ENCODE peak calls at places on chromosome 11, in ten cellular contexts. S is tibial artery, X is psoas muscle, B is pancreas, I is IMR-90, G is mesenchymal stem cell, U is mucosa of descending colon, E is prostate gland, D is A549, Z is tibial nerve. L is an unnamed sample.

GRCh38 chr11:124740277-124740882 is 638 bp downstream of the NRGN start:
- DNase-seq in Z (no peak), U (peak; percentile 30), D (peak; percentile 46), I (no peak), E (no peak), B (peak; percentile 33), S (no peak), X (no peak), G (no peak), L (peak; percentile 47)

GRCh38 chr11:33515347-33515746 is 185.3 kb downstream of the C11orf91 start:
- DNase-seq in U (no peak), S (no peak), B (no peak), E (no peak), G (no peak), Z (no peak), I (peak; percentile 76), X (peak; percentile 66), D (no peak), L (no peak)

GRCh38 chr11:130528301-130528651 is 79.8 kb downstream of the ADAMTS15 start:
- DNase-seq in Z (no peak), D (no peak), I (peak; percentile 44), B (no peak), S (no peak), U (no peak), E (no peak), G (peak; percentile 45), X (no peak), L (peak; percentile 93)

GRCh38 chr11:106178361-106178760 is 100.9 kb downstream of the AASDHPPT start:
- DNase-seq in G (peak; percentile 38), Z (no peak), S (no peak), X (no peak), I (no peak), E (no peak), B (no peak), D (no peak), U (no peak), L (no peak)

GRCh38 chr11:2742201-2742600 is 42.4 kb upstream of the KCNQ1OT1 start:
- DNase-seq in E (no peak), I (no peak), B (peak; percentile 14), X (peak; percentile 44), Z (no peak), D (no peak), G (no peak), U (no peak), S (no peak), L (no peak)

GRCh38 chr11:87859583-87859982 is 315.7 kb downstream of the RAB38 start:
- DNase-seq in G (no peak), Z (peak; percentile 15), S (no peak), E (no peak), U (no peak), D (no peak), X (no peak), B (no peak), I (no peak), L (peak; percentile 10)

GRCh38 chr11:103528046-103528445 is 418.8 kb downstream of the DYNC2H1 start:
- DNase-seq in E (no peak), Z (no peak), D (no peak), B (no peak), G (peak; percentile 24), I (no peak), S (no peak), X (no peak), U (no peak), L (no peak)

GRCh38 chr11:7527029-7527428 is 13.2 kb downstream of the PPFIBP2 start:
- DNase-seq in X (no peak), G (no peak), B (no peak), S (no peak), U (no peak), D (no peak), Z (no peak), E (no peak), I (no peak), L (no peak)

GRCh38 chr11:38089728-38090127 is 1491.7 kb upstream of the RAG2 start:
- DNase-seq in G (peak; percentile 63), D (no peak), B (no peak), I (no peak), S (no peak), X (no peak), U (no peak), E (no peak), Z (no peak), L (no peak)

GRCh38 chr11:441043-441417 is 781 bp downstream of the ANO9 start:
- DNase-seq in B (no peak), G (no peak), E (no peak), Z (no peak), I (no peak), S (no peak), D (no peak), X (peak; percentile 42), U (no peak), L (no peak)

GRCh38 chr11:75668508-75669297 is at the start of gene MAP6:
- DNase-seq in U (peak; percentile 31), E (no peak), S (no peak), Z (no peak), B (no peak), D (peak; percentile 21), X (peak; percentile 58), G (no peak), I (no peak), L (peak; percentile 24)

GRCh38 chr11:14455648-14456430 is 43.8 kb downstream of the COPB1 start:
- DNase-seq in G (no peak), S (no peak), U (no peak), B (no peak), X (no peak), Z (no peak), I (peak; percentile 66), E (no peak), D (no peak), L (no peak)

DNA sequence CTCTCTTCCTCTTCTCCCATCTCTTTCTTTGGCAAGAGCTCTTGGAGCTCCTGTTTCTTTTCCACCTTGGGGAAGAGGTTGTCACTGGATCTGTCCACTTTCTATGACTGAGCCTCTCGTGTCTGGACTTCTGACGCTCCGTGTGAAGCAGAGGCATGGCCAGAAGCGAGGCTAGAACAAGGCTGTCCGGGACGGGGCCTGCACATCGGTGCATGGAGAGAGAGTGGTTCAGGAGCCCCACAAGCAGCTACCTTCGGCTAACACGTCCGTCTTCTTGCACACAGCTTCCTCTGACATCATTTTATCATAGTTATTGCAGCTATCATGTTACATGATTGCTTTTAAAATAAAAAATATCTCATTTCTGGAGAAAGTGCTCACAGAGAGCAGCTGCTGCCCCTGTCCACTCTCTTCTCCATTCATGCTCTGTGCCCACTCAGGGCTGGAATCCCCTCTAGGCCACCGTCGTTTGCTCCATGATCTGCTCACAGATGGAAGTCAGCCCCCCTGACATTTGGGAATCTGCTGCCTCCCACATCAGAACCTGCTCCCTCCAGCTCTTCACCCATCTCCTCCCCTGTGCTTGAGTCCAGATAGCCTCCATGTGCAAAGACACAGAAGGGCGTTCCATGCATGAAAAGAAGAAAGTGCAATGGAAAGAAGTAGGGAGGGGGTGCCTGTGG is 308.4 kb downstream of the NTM start:
- DNase-seq in G (no peak), E (no peak), U (no peak), S (no peak), X (no peak), B (no peak), Z (no peak), D (no peak), I (no peak), L (no peak)
- H3K4me3 ChIP-seq in G (no peak overlapping the region), E (no peak overlapping the region), U (no peak overlapping the region), S (no peak overlapping the region), X (no peak overlapping the region), B (no peak overlapping the region), Z (no peak overlapping the region), D (no peak overlapping the region), I (no peak overlapping the region), L (no peak overlapping the region)

GRCh38 chr11:67275606-67276409 is 9.5 kb downstream of the GRK2 start:
- DNase-seq in I (no peak), D (no peak), B (peak; percentile 21), S (peak; percentile 16), X (peak; percentile 41), U (no peak), Z (no peak), G (no peak), E (no peak), L (peak; percentile 1)
- H3K4me1 ChIP-seq in I (peaks cover 24% of the 10 kb centered on the region), D (peaks cover 4% of the 10 kb centered on the region), B (no peaks in the 10 kb centered on the region), S (peaks cover 85% of the 10 kb centered on the region), X (peaks cover 74% of the 10 kb centered on the region), U (peaks cover 70% of the 10 kb centered on the region), Z (peaks cover 92% of the 10 kb centered on the region), G (peaks cover 43% of the 10 kb centered on the region), E (peaks cover 62% of the 10 kb centered on the region), L (peaks cover 82% of the 10 kb centered on the region)

GRCh38 chr11:82906931-82907330 is 5.4 kb downstream of the DDIAS start:
- DNase-seq in B (no peak), E (no peak), I (no peak), Z (no peak), D (no peak), X (no peak), U (no peak), S (no peak), G (no peak), L (no peak)
- H3K4me3 ChIP-seq in B (no peak overlapping the region), E (no peak overlapping the region), I (no peak overlapping the region), Z (no peak overlapping the region), D (no peak overlapping the region), X (no peak overlapping the region), U (no peak overlapping the region), S (no peak overlapping the region), G (no peak overlapping the region), L (no peak overlapping the region)

DNA sequence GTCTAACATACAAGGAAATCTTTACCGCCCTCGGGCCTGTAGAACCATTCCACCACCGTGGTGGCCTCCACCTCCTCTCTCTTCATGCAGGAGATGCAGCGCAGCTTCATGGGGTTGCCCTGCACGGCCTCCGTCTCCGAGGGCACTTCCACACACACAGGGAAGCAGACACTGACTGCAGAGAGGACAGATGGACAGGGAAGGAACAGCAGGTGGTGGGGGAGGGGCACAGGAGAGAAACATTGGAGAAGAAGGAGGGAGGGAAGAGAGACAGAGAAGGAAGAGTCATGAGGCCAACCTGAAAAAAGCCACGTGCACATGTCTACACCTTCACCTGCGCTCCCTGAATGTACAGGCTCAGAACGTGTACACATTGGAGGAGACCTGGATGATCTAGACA is 8.8 kb downstream of the SCN3B start:
- DNase-seq in Z (no peak), B (no peak), X (no peak), I (no peak), G (no peak), S (no peak), E (no peak), D (no peak), U (no peak), L (no peak)
- H3K4me1 ChIP-seq in Z (no peaks in the 10 kb centered on the region), B (no peaks in the 10 kb centered on the region), X (peaks cover 4% of the 10 kb centered on the region), I (no peaks in the 10 kb centered on the region), G (no peaks in the 10 kb centered on the region), S (no peaks in the 10 kb centered on the region), E (no peaks in the 10 kb centered on the region), D (no peaks in the 10 kb centered on the region), U (no peaks in the 10 kb centered on the region), L (no peaks in the 10 kb centered on the region)

DNA sequence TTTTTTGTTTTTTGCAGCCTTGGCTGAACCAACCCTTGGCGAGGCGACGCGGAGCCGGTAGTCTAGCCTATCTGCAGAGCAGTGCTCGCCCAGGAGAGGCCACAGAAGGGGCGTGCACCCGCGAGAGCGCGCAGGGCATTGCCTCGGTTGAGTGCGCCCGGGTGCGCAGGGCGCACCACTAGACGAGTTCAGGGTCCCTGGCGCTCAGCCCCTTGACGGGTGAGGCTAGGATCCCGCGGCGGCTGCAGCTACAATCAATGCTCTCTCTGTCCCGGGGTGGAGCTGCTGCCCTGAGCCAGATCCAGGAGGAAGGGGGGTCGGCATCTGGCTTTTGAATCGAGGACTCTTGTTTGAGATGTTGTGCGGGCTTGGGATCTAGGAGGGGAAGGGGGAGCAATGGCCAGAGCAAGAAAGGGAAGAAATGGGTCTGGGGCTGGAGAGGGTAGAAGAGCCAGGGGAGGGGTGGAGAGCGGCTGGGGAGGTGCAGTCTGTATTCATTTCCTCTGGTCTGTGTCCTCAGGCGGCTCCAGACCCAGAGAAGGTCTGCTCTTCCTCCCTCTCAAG is 949 bp downstream of the THY1 start:
- DNase-seq in S (no peak), U (no peak), X (no peak), D (no peak), Z (no peak), B (no peak), G (peak; percentile 25), I (peak; percentile 24), E (no peak), L (peak; percentile 52)
- H3K4me3 ChIP-seq in S (peak overlapping the region; percentile 44), U (no peak overlapping the region), X (peak overlapping the region; percentile 46), D (peak overlapping the region; percentile 58), Z (peak overlapping the region; percentile 47), B (no peak overlapping the region), G (no peak overlapping the region), I (peak overlapping the region; percentile 77), E (peak overlapping the region; percentile 25), L (peak overlapping the region; percentile 30)